ENCODE peak calls at places on chromosomes 16 and 17, in five cellular contexts. J, C, G, Y and E are unnamed samples.

GRCh38 chr17:76136276-76137025 is 4.6 kb downstream of the FOXJ1 start:
- DNase-seq in J (no peak), C (no peak), G (no peak), Y (no peak), E (no peak)

GRCh38 chr16:12255473-12255872 is 278.9 kb downstream of the SNX29 start:
- DNase-seq in J (no peak), C (no peak), G (no peak), Y (no peak), E (no peak)

GRCh38 chr17:41553176-41553575 is 18.7 kb downstream of the KRT9 start:
- DNase-seq in J (no peak), C (no peak), G (no peak), Y (no peak), E (no peak)

GRCh38 chr17:10041916-10042588 is 137.0 kb upstream of the RCVRN start:
- DNase-seq in J (no peak), C (no peak), G (no peak), Y (peak), E (no peak)

GRCh38 chr17:82156284-82156925 is 56.2 kb downstream of the CCDC57 start:
- DNase-seq in J (no peak), C (no peak), G (no peak), Y (no peak), E (no peak)

GRCh38 chr16:24273511-24273910 is 17.4 kb downstream of the CACNG3 start:
- DNase-seq in J (no peak), C (no peak), G (no peak), Y (no peak), E (no peak)

GRCh38 chr16:86823895-86824671 is 245.7 kb downstream of the FOXL1 start:
- DNase-seq in J (peak), C (no peak), G (no peak), Y (no peak), E (no peak)

GRCh38 chr16:85586360-85587145 is 26.6 kb upstream of the GSE1 start:
- DNase-seq in J (no peak), C (peak), G (no peak), Y (no peak), E (no peak)

GRCh38 chr17:17077861-17078732 is 35.8 kb downstream of the MPRIP start:
- DNase-seq in J (no peak), C (peak), G (no peak), Y (no peak), E (no peak)

DNA sequence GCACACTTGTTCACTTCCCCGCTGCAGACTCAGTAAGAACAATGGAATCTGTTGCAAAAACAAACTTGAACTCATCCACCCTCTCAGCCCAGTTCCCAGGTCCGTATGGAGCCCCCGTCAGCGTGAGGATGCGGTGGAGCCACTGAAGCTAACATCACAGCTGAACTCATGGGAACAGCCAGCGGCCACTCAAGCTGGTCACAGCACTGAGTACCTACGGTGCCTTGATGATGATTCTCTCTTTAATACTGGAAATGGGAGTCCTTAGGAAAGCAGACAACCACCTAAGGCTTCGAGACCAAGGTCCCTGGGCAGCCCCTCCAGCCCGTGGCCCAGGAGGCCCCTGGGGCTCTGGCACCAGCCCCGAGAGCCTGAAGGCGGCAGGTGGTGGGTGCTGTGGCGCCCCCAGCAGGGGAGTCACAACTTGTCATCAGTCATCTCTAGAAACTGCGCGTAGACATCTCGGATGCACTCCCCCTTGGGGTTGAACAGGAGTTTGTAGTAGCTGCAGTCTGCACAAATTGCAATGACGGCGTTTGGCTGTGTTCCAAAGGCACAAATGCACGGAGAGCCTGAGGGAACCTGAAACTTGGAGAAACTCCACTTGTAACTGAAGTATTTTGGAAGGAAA is 31.0 kb upstream of the RHOT1 start:
- DNase-seq in J (no peak), C (peak), G (peak), Y (peak), E (no peak)
- TF ChIP-seq CTCF in J (peak), C (no peak), G (peak), Y (peak), E (peak)

DNA sequence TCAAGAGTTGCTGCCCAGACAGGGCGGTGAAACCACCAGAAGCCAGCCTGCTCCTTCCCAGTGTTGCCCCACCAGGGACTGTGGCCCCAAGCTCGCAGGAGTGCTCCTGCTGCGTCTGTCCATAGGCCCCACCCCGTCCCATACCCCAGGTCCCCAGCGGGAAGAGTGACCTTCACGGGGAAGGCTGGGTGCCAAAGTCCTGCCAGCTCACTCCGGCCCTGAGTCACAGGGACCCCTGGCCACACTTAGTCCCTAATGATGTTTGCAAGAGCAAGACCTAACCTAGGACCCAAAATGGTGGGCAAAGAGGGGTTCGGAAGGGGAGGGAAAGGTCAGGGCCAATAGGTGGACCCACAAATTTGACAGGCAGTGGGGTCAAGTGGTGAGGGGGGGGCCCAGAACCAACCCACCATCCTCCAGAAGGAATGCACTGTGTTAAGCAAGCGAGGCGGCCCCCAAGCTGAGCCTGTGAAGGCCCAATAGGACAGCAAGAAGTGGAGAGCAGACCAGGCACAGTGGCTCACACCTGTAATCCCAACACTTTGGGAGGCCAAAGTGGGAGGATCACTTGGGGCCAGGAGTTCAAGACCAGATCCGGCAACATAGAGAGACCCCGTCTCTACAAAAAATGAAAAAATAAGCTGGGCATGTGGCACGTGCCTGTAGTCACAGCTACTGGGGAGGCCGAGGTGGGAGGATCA is 3.3 kb downstream of the DOK4 start:
- DNase-seq in J (no peak), C (peak), G (no peak), Y (no peak), E (no peak)
- H3K4me3 ChIP-seq in J (no peak), C (no peak), G (no peak), Y (no peak), E (no peak)

GRCh38 chr16:74264806-74265205 is 31.8 kb upstream of the PSMD7 start:
- DNase-seq in J (no peak), C (no peak), G (no peak), Y (no peak), E (no peak)
- TF ChIP-seq CTCF in J (no peak), C (no peak), G (no peak), Y (no peak), E (no peak)

GRCh38 chr17:65742433-65743312 is 181.2 kb upstream of the AXIN2 start:
- DNase-seq in J (peak), C (no peak), G (no peak), Y (no peak), E (peak)
- H3K4me3 ChIP-seq in J (no peak), C (no peak), G (no peak), Y (no peak), E (no peak)

DNA sequence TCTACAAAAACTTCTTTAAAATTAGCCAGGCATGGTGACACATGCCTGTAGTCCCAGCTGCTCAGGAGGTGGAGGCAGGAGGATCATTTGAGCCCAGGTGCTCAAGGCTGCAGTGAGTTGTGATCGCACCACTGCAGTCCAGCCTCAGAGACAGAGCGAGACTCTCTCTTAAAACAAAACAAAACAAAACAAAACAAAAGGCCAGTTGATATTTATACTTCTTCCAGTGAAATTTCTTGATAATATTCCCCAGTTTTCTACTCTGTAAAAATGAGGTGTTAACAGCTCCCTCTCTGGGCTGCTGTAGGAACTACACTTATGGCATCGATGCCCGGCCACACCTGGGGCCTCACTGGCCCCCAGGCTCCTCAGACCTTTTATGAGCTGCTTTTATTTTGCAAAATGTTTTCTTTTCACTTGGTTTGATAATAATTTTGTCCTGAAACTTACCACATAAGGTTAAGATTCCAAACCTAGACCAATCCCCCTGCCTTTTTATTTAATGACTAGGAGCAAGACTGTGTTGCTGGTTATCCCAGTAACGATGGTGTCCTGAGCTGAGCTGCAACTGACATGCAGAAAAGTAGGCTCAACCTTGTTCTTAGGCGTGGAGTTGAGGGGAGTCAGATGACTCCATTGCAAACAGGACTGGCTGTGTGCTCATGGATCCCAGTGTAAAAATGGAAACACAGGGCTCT is 17.6 kb downstream of the MAPK8IP3 start:
- DNase-seq in J (no peak), C (peak), G (no peak), Y (peak), E (no peak)
- TF ChIP-seq CTCF in J (peak), C (no peak), G (peak), Y (peak), E (peak)

GRCh38 chr17:77817953-77818352 is 140.6 kb upstream of the TNRC6C start:
- DNase-seq in J (no peak), C (no peak), G (no peak), Y (no peak), E (no peak)
- H3K4me3 ChIP-seq in J (no peak), C (no peak), G (no peak), Y (no peak), E (no peak)

GRCh38 chr17:6274310-6274709 is 160.6 kb downstream of the AIPL1 start:
- DNase-seq in J (no peak), C (no peak), G (no peak), Y (no peak), E (no peak)

GRCh38 chr17:6276711-6277110 is 158.2 kb downstream of the AIPL1 start:
- DNase-seq in J (no peak), C (no peak), G (no peak), Y (no peak), E (no peak)

DNA sequence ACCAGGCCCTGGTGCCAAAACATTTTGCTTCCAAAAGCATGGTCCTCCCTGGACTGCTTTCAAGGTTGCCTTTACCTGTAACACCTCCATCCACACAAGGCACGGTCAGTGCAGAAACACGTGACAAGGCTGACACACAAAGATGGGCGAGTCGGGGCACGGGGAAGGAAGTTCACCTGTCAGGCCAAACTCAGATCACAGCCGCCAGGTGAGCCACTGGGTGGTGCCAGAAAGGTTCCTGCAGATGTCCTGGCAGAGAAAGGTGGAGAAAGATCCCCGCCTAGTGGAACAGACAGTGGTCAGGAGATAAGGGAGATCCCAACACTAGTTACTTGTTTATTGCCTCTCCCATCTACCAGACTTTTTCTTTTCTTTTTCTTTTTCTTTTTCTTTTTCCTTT is 155.3 kb downstream of the AIPL1 start:
- DNase-seq in J (no peak), C (no peak), G (no peak), Y (peak), E (no peak)
- TF ChIP-seq CTCF in J (no peak), C (no peak), G (no peak), Y (peak), E (peak)

DNA sequence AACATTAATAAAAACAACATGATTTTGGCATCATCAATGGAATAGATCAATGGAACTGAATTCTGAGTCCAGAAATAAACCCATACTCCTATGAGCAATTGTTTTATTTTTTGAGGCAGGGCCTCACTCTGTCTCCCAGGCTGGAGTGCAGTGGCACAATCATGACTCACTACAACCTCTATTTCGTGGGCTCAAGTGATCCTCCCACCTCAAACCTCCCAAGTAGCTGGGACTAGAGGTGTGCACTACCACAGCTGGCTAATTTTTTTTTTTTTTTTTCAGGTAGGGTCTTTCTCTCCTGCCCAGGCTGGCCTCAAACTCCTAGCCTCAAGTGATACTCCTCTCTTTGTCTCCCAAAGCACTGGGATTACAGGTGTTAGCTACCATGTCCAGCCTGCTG is 7.1 kb upstream of the PRDM7 start:
- DNase-seq in J (no peak), C (no peak), G (no peak), Y (no peak), E (no peak)
- H3K4me3 ChIP-seq in J (no peak), C (no peak), G (no peak), Y (no peak), E (no peak)

GRCh38 chr17:801660-802059 is 19.5 kb downstream of the MRM3 start:
- DNase-seq in J (no peak), C (no peak), G (no peak), Y (no peak), E (no peak)

GRCh38 chr17:800446-801242 is 18.5 kb downstream of the MRM3 start:
- DNase-seq in J (no peak), C (no peak), G (no peak), Y (no peak), E (no peak)

GRCh38 chr17:804541-805435 is 22.6 kb downstream of the MRM3 start:
- DNase-seq in J (no peak), C (no peak), G (no peak), Y (no peak), E (no peak)

GRCh38 chr17:802901-803881 is 21.0 kb downstream of the MRM3 start:
- DNase-seq in J (no peak), C (no peak), G (no peak), Y (no peak), E (no peak)

GRCh38 chr17:802481-802880 is 20.3 kb downstream of the MRM3 start:
- DNase-seq in J (no peak), C (no peak), G (no peak), Y (no peak), E (no peak)
- TF ChIP-seq CTCF in J (no peak), C (no peak), G (no peak), Y (no peak), E (no peak)